ENCODE peak calls at places on chromosomes 3 and 15, in five cellular contexts. N is fibroblast of mammary gland, U is NCI-H1417 treated with DMSO at 0.1 percent for 48 hours, J is Kasumi-1, Z is NCI-H1092. I is an unnamed sample.

GRCh38 chr15:32869814-32870213 is 152.0 kb downstream of the GREM1 start:
- DNase-seq in U (no peak), J (no peak), N (no peak), Z (no peak), I (no peak)

GRCh38 chr15:85010472-85011209 is 29.0 kb downstream of the PDE8A start:
- DNase-seq in J (no peak), N (peak; percentile 57), Z (peak; percentile 15), U (peak; percentile 82), I (no peak)

GRCh38 chr3:127233371-127233770 is 40.4 kb downstream of the PRR23E start:
- DNase-seq in U (no peak), J (no peak), N (peak; percentile 2), Z (no peak), I (no peak)

GRCh38 chr3:65348596-65348995 is 660.8 kb upstream of the ADAMTS9 start:
- DNase-seq in U (no peak), N (peak; percentile 74), Z (no peak), J (no peak), I (no peak)

GRCh38 chr3:21894459-21895083 is 143.6 kb upstream of the ZNF385D start:
- DNase-seq in J (peak; percentile 34), U (no peak), N (peak; percentile 53), Z (no peak), I (peak; percentile 14)

GRCh38 chr3:127374626-127375010 is 86.8 kb upstream of the PRR20G start:
- DNase-seq in J (no peak), Z (no peak), U (no peak), N (no peak), I (no peak)

GRCh38 chr15:25766421-25766820 is 96.7 kb downstream of the ATP10A start:
- DNase-seq in Z (no peak), U (no peak), J (no peak), N (no peak), I (no peak)

GRCh38 chr15:44489464-44489863 is 47.5 kb upstream of the EIF3J start:
- DNase-seq in N (peak; percentile 91), Z (no peak), J (no peak), U (no peak), I (peak; percentile 94)

GRCh38 chr15:72902245-72902928 is 118.8 kb upstream of the ADPGK start:
- DNase-seq in N (peak; percentile 81), U (peak; percentile 22), J (no peak), Z (no peak), I (no peak)

GRCh38 chr3:100184960-100185566 is 70.8 kb upstream of the FILIP1L start:
- DNase-seq in N (peak; percentile 62), Z (no peak), J (peak; percentile 47), U (no peak), I (no peak)

GRCh38 chr3:24494616-24495333 is at the start of gene THRB:
- DNase-seq in Z (no peak), U (no peak), N (peak; percentile 59), J (no peak), I (peak; percentile 40)

GRCh38 chr3:1381647-1382036 is 288.8 kb downstream of the CNTN6 start:
- DNase-seq in Z (no peak), J (no peak), N (no peak), U (no peak), I (no peak)

GRCh38 chr3:52388348-52388821 is 56.5 kb downstream of the SEMA3G start:
- DNase-seq in Z (no peak), U (no peak), J (no peak), N (no peak), I (no peak)

GRCh38 chr15:58748040-58748786 is 1.3 kb downstream of the ADAM10 start:
- DNase-seq in N (no peak), Z (no peak), J (no peak), U (no peak), I (no peak)

GRCh38 chr3:129486057-129487035 is 42.1 kb upstream of the RHO start:
- DNase-seq in N (peak; percentile 95), J (no peak), U (no peak), Z (no peak), I (no peak)